ENCODE peak calls at places on chromosomes 1 and 21, in five cellular contexts. E is BE2C, L is pancreas, N is NCI-H1105, M is neural crest cell. S is an unnamed sample.

GRCh38 chr1:103111926-103112325 is 3.6 kb upstream of the COL11A1 start:
- DNase-seq in E (no peak), L (no peak), N (no peak), M (no peak), S (no peak)

GRCh38 chr1:190754769-190755168 is 277.1 kb upstream of the BRINP3 start:
- DNase-seq in E (no peak), L (no peak), N (peak), M (no peak), S (no peak)

GRCh38 chr1:11648732-11649158 is 5.5 kb downstream of the FBXO2 start:
- DNase-seq in E (no peak), L (peak), N (no peak), M (no peak), S (no peak)

GRCh38 chr1:96362623-96363022 is 359.0 kb upstream of the PTBP2 start:
- DNase-seq in E (no peak), L (no peak), N (no peak), M (no peak), S (no peak)

GRCh38 chr1:202056644-202057334 is 46.4 kb downstream of the ELF3 start:
- DNase-seq in E (peak), L (peak), N (peak), M (no peak), S (peak)

GRCh38 chr1:21090460-21090859 is 86.2 kb downstream of the EIF4G3 start:
- DNase-seq in E (no peak), L (no peak), N (no peak), M (no peak), S (no peak)

GRCh38 chr1:74767490-74767889 is 34.5 kb downstream of the TYW3 start:
- DNase-seq in E (peak), L (no peak), N (no peak), M (no peak), S (peak)

GRCh38 chr1:29682171-29682917 is 446.0 kb downstream of the PTPRU start:
- DNase-seq in E (no peak), L (no peak), N (no peak), M (no peak), S (peak)

GRCh38 chr1:205744403-205744802 is 5.6 kb downstream of the NUCKS1 start:
- DNase-seq in E (no peak), L (no peak), N (no peak), M (no peak), S (no peak)

GRCh38 chr1:172148213-172148612 is 272.3 kb upstream of the C1orf105 start:
- DNase-seq in E (no peak), L (no peak), N (no peak), M (no peak), S (no peak)

GRCh38 chr1:86069757-86070145 is 86.8 kb downstream of the COL24A1 start:
- DNase-seq in E (no peak), L (no peak), N (no peak), M (no peak), S (no peak)

GRCh38 chr1:173635116-173635515 is at the start of gene TEX50:
- DNase-seq in E (no peak), L (no peak), N (no peak), M (no peak), S (no peak)

GRCh38 chr21:20551939-20552338 is 446.3 kb upstream of the NCAM2 start:
- DNase-seq in E (no peak), L (no peak), N (no peak), M (no peak), S (no peak)

GRCh38 chr1:85417017-85417416 is 47.9 kb downstream of the DDAH1 start:
- DNase-seq in E (no peak), L (no peak), N (no peak), M (no peak), S (no peak)

GRCh38 chr1:20683614-20684013 is 22.4 kb upstream of the DDOST start:
- DNase-seq in E (no peak), L (no peak), N (no peak), M (no peak), S (no peak)

GRCh38 chr1:234708700-234709395 is 98.9 kb upstream of the IRF2BP2 start:
- DNase-seq in E (no peak), L (no peak), N (no peak), M (no peak), S (peak)

GRCh38 chr21:32578107-32578691 is 7.1 kb downstream of the TCP10L start:
- DNase-seq in E (peak), L (no peak), N (no peak), M (no peak), S (no peak)

S was measured in WERI-Rb-1.